ENCODE peak calls at places on chromosomes 11 and 22, in eight cellular contexts. One of them, this sample, is unnamed.

GRCh38 chr22:20438678-20439492 is 1.3 kb upstream of the SCARF2 start:
- DNase-seq in PC-9: no peak
- DNase-seq in NCI-H774: no peak
- DNase-seq in stimulated activated CD8-positive, alpha-beta memory T cell treated with anti-CD3 and anti-CD28 coated beads, Interleukin-2, amount 100 ng/mL, for 48 hours: no peak
- DNase-seq in kidney: peak; percentile 78
- DNase-seq in left colon: no peak
- DNase-seq in NCI-H1417: no peak
- DNase-seq in HepG2: peak; percentile 37
- DNase-seq in this sample: no peak

GRCh38 chr11:72736452-72737069 is 15.6 kb downstream of the ARAP1 start:
- DNase-seq in PC-9: peak; percentile 81
- DNase-seq in NCI-H774: no peak
- DNase-seq in stimulated activated CD8-positive, alpha-beta memory T cell treated with anti-CD3 and anti-CD28 coated beads, Interleukin-2, amount 100 ng/mL, for 48 hours: peak; percentile 37
- DNase-seq in kidney: peak; percentile 84
- DNase-seq in left colon: no peak
- DNase-seq in NCI-H1417: no peak
- DNase-seq in HepG2: no peak
- DNase-seq in this sample: peak; percentile 34

GRCh38 chr11:119795231-119795630 is 66.2 kb upstream of the NECTIN1 start:
- DNase-seq in PC-9: no peak
- DNase-seq in NCI-H774: no peak
- DNase-seq in stimulated activated CD8-positive, alpha-beta memory T cell treated with anti-CD3 and anti-CD28 coated beads, Interleukin-2, amount 100 ng/mL, for 48 hours: no peak
- DNase-seq in kidney: peak; percentile 32
- DNase-seq in left colon: no peak
- DNase-seq in NCI-H1417: no peak
- DNase-seq in HepG2: no peak
- DNase-seq in this sample: no peak

GRCh38 chr11:38014405-38014804 is 1416.4 kb upstream of the RAG2 start:
- DNase-seq in PC-9: no peak
- DNase-seq in NCI-H774: no peak
- DNase-seq in stimulated activated CD8-positive, alpha-beta memory T cell treated with anti-CD3 and anti-CD28 coated beads, Interleukin-2, amount 100 ng/mL, for 48 hours: no peak
- DNase-seq in kidney: no peak
- DNase-seq in left colon: no peak
- DNase-seq in NCI-H1417: no peak
- DNase-seq in HepG2: no peak
- DNase-seq in this sample: no peak

GRCh38 chr11:101441747-101442146 is 142.1 kb downstream of the TRPC6 start:
- DNase-seq in PC-9: no peak
- DNase-seq in NCI-H774: peak; percentile 16
- DNase-seq in stimulated activated CD8-positive, alpha-beta memory T cell treated with anti-CD3 and anti-CD28 coated beads, Interleukin-2, amount 100 ng/mL, for 48 hours: no peak
- DNase-seq in kidney: no peak
- DNase-seq in left colon: no peak
- DNase-seq in NCI-H1417: no peak
- DNase-seq in HepG2: no peak
- DNase-seq in this sample: no peak

GRCh38 chr11:2674681-2675131 is 25.1 kb downstream of the KCNQ1OT1 start:
- DNase-seq in PC-9: no peak
- DNase-seq in NCI-H774: no peak
- DNase-seq in stimulated activated CD8-positive, alpha-beta memory T cell treated with anti-CD3 and anti-CD28 coated beads, Interleukin-2, amount 100 ng/mL, for 48 hours: no peak
- DNase-seq in kidney: peak; percentile 61
- DNase-seq in left colon: no peak
- DNase-seq in NCI-H1417: no peak
- DNase-seq in HepG2: no peak
- DNase-seq in this sample: no peak

GRCh38 chr22:49380095-49380827 is 447.4 kb downstream of the BRD1 start:
- DNase-seq in PC-9: no peak
- DNase-seq in NCI-H774: no peak
- DNase-seq in stimulated activated CD8-positive, alpha-beta memory T cell treated with anti-CD3 and anti-CD28 coated beads, Interleukin-2, amount 100 ng/mL, for 48 hours: no peak
- DNase-seq in kidney: no peak
- DNase-seq in left colon: no peak
- DNase-seq in NCI-H1417: no peak
- DNase-seq in HepG2: no peak
- DNase-seq in this sample: no peak

GRCh38 chr22:43481528-43482309 is 69.9 kb downstream of the MPPED1 start:
- DNase-seq in PC-9: no peak
- DNase-seq in NCI-H774: no peak
- DNase-seq in stimulated activated CD8-positive, alpha-beta memory T cell treated with anti-CD3 and anti-CD28 coated beads, Interleukin-2, amount 100 ng/mL, for 48 hours: no peak
- DNase-seq in kidney: peak; percentile 63
- DNase-seq in left colon: no peak
- DNase-seq in NCI-H1417: no peak
- DNase-seq in HepG2: peak; percentile 18
- DNase-seq in this sample: no peak

GRCh38 chr11:124897681-124898680 is at the start of gene ROBO4:
- DNase-seq in PC-9: peak; percentile 62
- DNase-seq in NCI-H774: no peak
- DNase-seq in stimulated activated CD8-positive, alpha-beta memory T cell treated with anti-CD3 and anti-CD28 coated beads, Interleukin-2, amount 100 ng/mL, for 48 hours: no peak
- DNase-seq in kidney: no peak
- DNase-seq in left colon: no peak
- DNase-seq in NCI-H1417: no peak
- DNase-seq in HepG2: peak; percentile 22
- DNase-seq in this sample: no peak

GRCh38 chr11:77142091-77142975 is 14.3 kb downstream of the MYO7A start:
- DNase-seq in PC-9: no peak
- DNase-seq in NCI-H774: no peak
- DNase-seq in stimulated activated CD8-positive, alpha-beta memory T cell treated with anti-CD3 and anti-CD28 coated beads, Interleukin-2, amount 100 ng/mL, for 48 hours: no peak
- DNase-seq in kidney: peak; percentile 59
- DNase-seq in left colon: no peak
- DNase-seq in NCI-H1417: no peak
- DNase-seq in HepG2: no peak
- DNase-seq in this sample: no peak

GRCh38 chr22:26444777-26445176 is 15.7 kb downstream of the ASPHD2 start:
- DNase-seq in PC-9: no peak
- DNase-seq in NCI-H774: peak; percentile 16
- DNase-seq in stimulated activated CD8-positive, alpha-beta memory T cell treated with anti-CD3 and anti-CD28 coated beads, Interleukin-2, amount 100 ng/mL, for 48 hours: no peak
- DNase-seq in kidney: no peak
- DNase-seq in left colon: no peak
- DNase-seq in NCI-H1417: no peak
- DNase-seq in HepG2: no peak
- DNase-seq in this sample: no peak

GRCh38 chr11:65021003-65021402 is 6.2 kb upstream of the SNX15 start:
- DNase-seq in PC-9: no peak
- DNase-seq in NCI-H774: no peak
- DNase-seq in stimulated activated CD8-positive, alpha-beta memory T cell treated with anti-CD3 and anti-CD28 coated beads, Interleukin-2, amount 100 ng/mL, for 48 hours: no peak
- DNase-seq in kidney: no peak
- DNase-seq in left colon: no peak
- DNase-seq in NCI-H1417: no peak
- DNase-seq in HepG2: no peak
- DNase-seq in this sample: no peak

GRCh38 chr22:36762687-36763260 is 13.1 kb downstream of the IFT27 start:
- DNase-seq in PC-9: no peak
- DNase-seq in NCI-H774: no peak
- DNase-seq in stimulated activated CD8-positive, alpha-beta memory T cell treated with anti-CD3 and anti-CD28 coated beads, Interleukin-2, amount 100 ng/mL, for 48 hours: no peak
- DNase-seq in kidney: peak; percentile 49
- DNase-seq in left colon: peak; percentile 42
- DNase-seq in NCI-H1417: no peak
- DNase-seq in HepG2: no peak
- DNase-seq in this sample: no peak

GRCh38 chr11:120801801-120802689 is 221.9 kb upstream of the TBCEL start:
- DNase-seq in PC-9: peak; percentile 51
- DNase-seq in NCI-H774: peak; percentile 56
- DNase-seq in stimulated activated CD8-positive, alpha-beta memory T cell treated with anti-CD3 and anti-CD28 coated beads, Interleukin-2, amount 100 ng/mL, for 48 hours: peak; percentile 39
- DNase-seq in kidney: no peak
- DNase-seq in left colon: peak; percentile 72
- DNase-seq in NCI-H1417: peak; percentile 61
- DNase-seq in HepG2: peak; percentile 28
- DNase-seq in this sample: peak; percentile 28

This sample was measured in activated CD4-positive, alpha-beta T cell treated with anti-CD3 and anti-CD28 coated beads for 24 hours.